ENCODE peak calls at places on chromosomes 1 and 21, in seven cellular contexts. N is PC-9, P is tibial artery, K is aorta, W is A673, D is thyroid gland, U is transverse colon. Z is an unnamed sample.

GRCh38 chr1:30008998-30009657 is 714.3 kb downstream of the MATN1 start:
- DNase-seq in N (peak), P (no peak), K (no peak), W (no peak), D (no peak), U (peak), Z (no peak)

GRCh38 chr1:168506204-168506819 is 37.5 kb downstream of the XCL2 start:
- DNase-seq in N (no peak), P (no peak), K (no peak), W (no peak), D (no peak), U (no peak), Z (no peak)

GRCh38 chr1:9753121-9753531 is 70.6 kb downstream of the CLSTN1 start:
- DNase-seq in N (no peak), P (peak), K (peak), W (peak), D (peak), U (no peak), Z (no peak)

GRCh38 chr1:228303596-228303995 is 95.8 kb downstream of the OBSCN start:
- DNase-seq in N (no peak), P (no peak), K (peak), W (no peak), D (no peak), U (no peak), Z (no peak)

GRCh38 chr1:201108614-201109013 is 3.6 kb downstream of the CACNA1S start:
- DNase-seq in N (no peak), P (no peak), K (no peak), W (no peak), D (no peak), U (no peak), Z (no peak)

GRCh38 chr1:158509471-158510161 is 37.6 kb downstream of the OR10R2 start:
- DNase-seq in N (no peak), P (no peak), K (peak), W (peak), D (no peak), U (no peak), Z (no peak)

GRCh38 chr21:43859747-43860214 is 5.2 kb upstream of the AGPAT3 start:
- DNase-seq in N (no peak), P (no peak), K (no peak), W (no peak), D (no peak), U (no peak), Z (no peak)

GRCh38 chr1:28915036-28915895 is 897 bp downstream of the EPB41 start:
- DNase-seq in N (peak), P (no peak), K (no peak), W (peak), D (peak), U (peak), Z (no peak)

GRCh38 chr1:30758785-30759380 is 1.3 kb upstream of the LAPTM5 start:
- DNase-seq in N (peak), P (no peak), K (no peak), W (peak), D (no peak), U (no peak), Z (no peak)

GRCh38 chr1:50783286-50783685 is 176.8 kb downstream of the FAF1 start:
- DNase-seq in N (no peak), P (no peak), K (no peak), W (peak), D (no peak), U (no peak), Z (no peak)

GRCh38 chr1:197986817-197987216 is 69.6 kb downstream of the LHX9 start:
- DNase-seq in N (no peak), P (no peak), K (no peak), W (no peak), D (no peak), U (no peak), Z (no peak)

GRCh38 chr1:78102082-78102481 is 56.3 kb downstream of the GIPC2 start:
- DNase-seq in N (no peak), P (no peak), K (no peak), W (no peak), D (no peak), U (no peak), Z (no peak)

GRCh38 chr1:28819020-28819419 is 7.0 kb downstream of the OPRD1 start:
- DNase-seq in N (no peak), P (no peak), K (no peak), W (no peak), D (no peak), U (no peak), Z (no peak)

GRCh38 chr1:236044346-236044745 is 20.5 kb downstream of the NID1 start:
- DNase-seq in N (no peak), P (no peak), K (no peak), W (no peak), D (no peak), U (no peak), Z (no peak)

GRCh38 chr1:40607921-40608320 is 57.6 kb downstream of the RIMS3 start:
- DNase-seq in N (no peak), P (no peak), K (no peak), W (no peak), D (no peak), U (no peak), Z (peak)

GRCh38 chr1:162145966-162146696 is 76.6 kb downstream of the NOS1AP start:
- DNase-seq in N (no peak), P (no peak), K (no peak), W (peak), D (no peak), U (no peak), Z (no peak)

GRCh38 chr1:18170444-18170843 is 62.8 kb downstream of the IGSF21 start:
- DNase-seq in N (no peak), P (no peak), K (no peak), W (no peak), D (no peak), U (no peak), Z (no peak)

GRCh38 chr1:40567819-40568218 is 36.4 kb downstream of the ZNF684 start:
- DNase-seq in N (no peak), P (no peak), K (no peak), W (no peak), D (no peak), U (no peak), Z (no peak)

GRCh38 chr1:226632922-226633351 is 84.4 kb downstream of the STUM start:
- DNase-seq in N (no peak), P (peak), K (no peak), W (no peak), D (no peak), U (no peak), Z (peak)

GRCh38 chr21:21163904-21164303 is 165.7 kb downstream of the NCAM2 start:
- DNase-seq in N (no peak), P (peak), K (no peak), W (peak), D (peak), U (peak), Z (no peak)

GRCh38 chr1:5865056-5865455 is 127.2 kb downstream of the NPHP4 start:
- DNase-seq in N (no peak), P (no peak), K (no peak), W (no peak), D (no peak), U (no peak), Z (no peak)

GRCh38 chr1:22870201-22870871 is 102.3 kb downstream of the LACTBL1 start:
- DNase-seq in N (no peak), P (no peak), K (no peak), W (no peak), D (peak), U (no peak), Z (no peak)

GRCh38 chr1:21323091-21323490 is 32.8 kb upstream of the ECE1 start:
- DNase-seq in N (no peak), P (no peak), K (no peak), W (no peak), D (no peak), U (no peak), Z (no peak)

GRCh38 chr1:37157634-37158033 is 123.3 kb upstream of the GRIK3 start:
- DNase-seq in N (no peak), P (no peak), K (no peak), W (no peak), D (peak), U (no peak), Z (no peak)

GRCh38 chr1:183195146-183195571 is 9.1 kb downstream of the LAMC2 start:
- DNase-seq in N (peak), P (no peak), K (no peak), W (no peak), D (no peak), U (peak), Z (no peak)

GRCh38 chr1:111216751-111217150 is 10.8 kb upstream of the CHI3L2 start:
- DNase-seq in N (no peak), P (no peak), K (no peak), W (no peak), D (no peak), U (no peak), Z (no peak)

GRCh38 chr1:111220302-111220890 is 7.1 kb upstream of the CHI3L2 start:
- DNase-seq in N (peak), P (no peak), K (no peak), W (no peak), D (no peak), U (no peak), Z (no peak)

GRCh38 chr1:111219466-111220286 is 7.8 kb upstream of the CHI3L2 start:
- DNase-seq in N (no peak), P (no peak), K (no peak), W (no peak), D (no peak), U (peak), Z (no peak)

GRCh38 chr1:111217183-111217910 is 10.2 kb upstream of the CHI3L2 start:
- DNase-seq in N (no peak), P (no peak), K (no peak), W (no peak), D (no peak), U (no peak), Z (no peak)

GRCh38 chr1:111218947-111219346 is 8.6 kb upstream of the CHI3L2 start:
- DNase-seq in N (no peak), P (no peak), K (no peak), W (no peak), D (no peak), U (no peak), Z (no peak)
- H3K4me3 ChIP-seq in N (no peak), P (no peak), K (no peak), W (no peak), D (no peak), U (no peak), Z (no peak)

DNA sequence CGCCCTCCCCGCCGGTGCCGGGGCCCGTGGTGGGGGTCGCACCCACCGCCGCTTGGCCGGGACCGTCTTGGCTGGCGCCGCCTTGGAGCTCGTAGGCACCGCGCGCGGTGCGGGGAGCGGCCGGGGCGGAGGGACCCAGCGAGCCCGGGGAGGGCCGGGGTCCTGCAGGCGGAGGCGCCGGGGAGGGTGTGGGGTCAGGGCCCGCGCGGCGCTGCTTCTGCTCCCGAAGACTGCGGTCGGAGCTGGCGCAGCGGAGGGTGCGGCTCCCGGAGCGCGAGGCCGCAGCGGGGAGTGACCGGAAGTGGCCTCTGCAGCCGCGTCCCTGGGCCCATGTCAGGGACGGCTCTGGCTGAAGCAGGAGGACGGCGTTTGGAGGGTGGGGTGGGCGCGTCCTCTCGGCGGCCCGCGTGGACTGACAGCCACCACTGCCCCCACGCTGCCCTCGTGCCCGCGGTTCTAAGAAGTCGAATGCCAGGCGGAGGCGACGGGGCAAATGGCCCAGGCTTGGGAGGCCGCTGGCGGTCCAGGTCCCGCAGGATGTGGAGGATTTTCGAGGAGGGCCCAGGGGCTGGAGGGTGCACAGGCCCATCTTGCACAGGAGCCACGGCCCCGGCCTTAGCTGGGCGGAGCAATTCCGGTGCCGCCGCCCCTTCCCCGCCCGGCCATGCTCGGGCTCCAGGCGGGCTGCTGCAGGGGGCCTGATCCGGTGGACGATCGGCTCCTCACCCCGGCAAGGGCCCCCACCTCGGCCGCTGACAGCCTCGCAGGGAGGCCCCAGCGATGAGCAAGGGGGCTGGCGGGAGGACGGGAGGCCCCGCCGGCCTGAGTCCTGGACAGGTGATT is 7.7 kb upstream of the ZNF669 start:
- DNase-seq in N (no peak), P (peak), K (peak), W (no peak), D (peak), U (peak), Z (peak)
- H3K27ac ChIP-seq in N (no peak), P (peak), K (no peak), W (no peak), D (peak), U (peak), Z (peak)

GRCh38 chr1:71312545-71312944 is 231.7 kb upstream of the ZRANB2 start:
- DNase-seq in N (no peak), P (no peak), K (no peak), W (no peak), D (no peak), U (no peak), Z (no peak)
- H3K4me3 ChIP-seq in N (no peak), P (no peak), K (no peak), W (no peak), D (no peak), U (no peak), Z (no peak)

DNA sequence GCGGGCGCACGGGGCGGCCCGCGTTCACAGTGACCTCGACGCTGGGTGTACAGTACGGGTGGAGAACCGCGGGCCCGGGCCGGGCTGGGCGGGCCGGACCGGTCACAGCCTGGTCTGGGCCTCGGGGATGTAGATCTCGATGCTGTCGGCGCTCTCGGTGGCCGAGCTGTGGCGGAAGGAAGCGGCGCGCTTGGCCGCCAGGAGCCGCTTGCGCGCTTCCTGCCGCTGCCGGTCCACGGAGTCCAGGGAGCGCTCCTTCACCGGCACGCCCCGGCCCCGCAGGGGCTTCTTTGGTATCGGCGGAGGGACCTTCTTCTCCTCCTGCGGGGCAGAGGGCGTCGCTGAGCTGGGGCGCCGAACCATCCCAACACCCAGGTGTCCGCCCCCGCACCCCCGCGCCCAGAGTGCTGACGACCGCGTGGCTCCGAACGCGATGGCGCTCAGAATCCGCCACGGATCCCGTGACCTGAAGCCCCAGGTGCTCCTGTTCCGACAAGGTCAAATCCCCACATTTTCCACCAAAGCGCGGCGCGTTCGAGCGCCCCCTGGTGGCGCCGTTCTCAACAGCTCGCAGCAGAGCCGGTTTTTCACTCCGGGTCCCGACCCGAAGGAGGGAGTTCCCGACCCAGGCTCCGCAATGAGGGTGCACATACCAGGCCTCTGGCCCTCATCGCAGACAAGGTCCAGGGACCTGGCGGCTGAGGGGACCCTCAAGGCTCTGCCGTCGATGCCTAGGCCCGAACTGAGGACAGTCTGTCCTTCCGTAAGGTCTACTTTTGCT is 6.6 kb upstream of the SMIM12 start:
- DNase-seq in N (no peak), P (peak), K (peak), W (peak), D (peak), U (peak), Z (peak)
- H3K27ac ChIP-seq in N (no peak), P (peak), K (no peak), W (no peak), D (peak), U (peak), Z (peak)

GRCh38 chr21:38266732-38267131 is 9.9 kb downstream of the KCNJ15 start:
- DNase-seq in N (no peak), P (no peak), K (no peak), W (no peak), D (no peak), U (no peak), Z (no peak)
- H3K4me3 ChIP-seq in N (no peak), P (no peak), K (no peak), W (no peak), D (no peak), U (no peak), Z (no peak)

GRCh38 chr1:19650416-19651140 is 6.5 kb downstream of the NBL1 start:
- DNase-seq in N (no peak), P (no peak), K (no peak), W (no peak), D (peak), U (no peak), Z (no peak)
- H3K27ac ChIP-seq in N (no peak), P (peak), K (no peak), W (no peak), D (peak), U (peak), Z (peak)